ENCODE peak calls at places on chromosome 5, in eight cellular contexts. X is PC-3, H is neural progenitor cell, B is SK-N-SH, P is hepatocyte, Q is GM23338, V is HCT116, A is MM.1S. G is an unnamed sample. For H3K79me2, the result is how much of the 10 kb centered on the place peaks cover.

GRCh38 chr5:143119881-143120341 is 283.6 kb downstream of the NR3C1 start:
- DNase-seq in X (no peak), H (no peak), B (no peak), P (no peak), Q (no peak), V (no peak), A (peak), G (no peak)

GRCh38 chr5:101897914-101898313 is 398.2 kb downstream of the SLCO4C1 start:
- DNase-seq in X (no peak), H (peak), B (peak), P (no peak), Q (peak), V (no peak), A (peak), G (peak)

GRCh38 chr5:10689391-10690081 is 71.5 kb downstream of the DAP start:
- DNase-seq in X (peak), H (peak), B (peak), P (no peak), Q (peak), V (no peak), A (peak), G (peak)

GRCh38 chr5:57311251-57311650 is 137.4 kb downstream of the GPBP1 start:
- DNase-seq in X (no peak), H (no peak), B (no peak), P (no peak), Q (peak), V (no peak), A (no peak), G (no peak)

GRCh38 chr5:9059920-9060691 is 485.8 kb downstream of the SEMA5A start:
- DNase-seq in X (peak), H (no peak), B (no peak), P (peak), Q (no peak), V (no peak), A (no peak), G (no peak)

GRCh38 chr5:160379485-160379884 is 9.1 kb upstream of the C1QTNF2 start:
- DNase-seq in X (no peak), H (no peak), B (no peak), P (no peak), Q (no peak), V (no peak), A (peak), G (no peak)

GRCh38 chr5:28408186-28408585 is 1369.8 kb upstream of the CDH9 start:
- DNase-seq in X (peak), H (no peak), B (no peak), P (no peak), Q (no peak), V (no peak), A (no peak), G (no peak)

GRCh38 chr5:124738751-124739559 is 7.5 kb downstream of the ZNF608 start:
- DNase-seq in X (no peak), H (peak), B (peak), P (peak), Q (peak), V (no peak), A (no peak), G (peak)

GRCh38 chr5:101677961-101678360 is 618.1 kb downstream of the SLCO4C1 start:
- DNase-seq in X (no peak), H (peak), B (no peak), P (no peak), Q (peak), V (no peak), A (no peak), G (no peak)

GRCh38 chr5:113164016-113164415 is 187.4 kb downstream of the DCP2 start:
- DNase-seq in X (no peak), H (no peak), B (no peak), P (no peak), Q (no peak), V (no peak), A (no peak), G (no peak)

GRCh38 chr5:168660691-168661090 is 81.5 kb upstream of the PANK3 start:
- DNase-seq in X (no peak), H (no peak), B (no peak), P (no peak), Q (no peak), V (no peak), A (no peak), G (no peak)

GRCh38 chr5:176676361-176676824 is 29.1 kb downstream of the TSPAN17 start:
- DNase-seq in X (peak), H (no peak), B (no peak), P (no peak), Q (no peak), V (peak), A (no peak), G (peak)

GRCh38 chr5:14268236-14268701 is 125.1 kb downstream of the TRIO start:
- DNase-seq in X (peak), H (no peak), B (no peak), P (peak), Q (no peak), V (peak), A (no peak), G (no peak)

GRCh38 chr5:43514471-43514815 is 505 bp downstream of the C5orf34 start:
- DNase-seq in X (peak), H (no peak), B (peak), P (peak), Q (peak), V (no peak), A (no peak), G (no peak)

GRCh38 chr5:95969646-95970358 is 8.2 kb upstream of the ELL2 start:
- DNase-seq in X (no peak), H (no peak), B (no peak), P (no peak), Q (no peak), V (no peak), A (no peak), G (no peak)

GRCh38 chr5:115858396-115858795 is 16.7 kb downstream of the AP3S1 start:
- DNase-seq in X (no peak), H (no peak), B (no peak), P (no peak), Q (no peak), V (no peak), A (no peak), G (no peak)
- H3K79me2 ChIP-seq in X (under half), H (half or more), B (half or more), P (half or more), Q (half or more), V (half or more), A (under half), G (under half)

GRCh38 chr5:33592245-33592644 is 151.5 kb downstream of the TARS1 start:
- DNase-seq in X (no peak), H (no peak), B (no peak), P (no peak), Q (no peak), V (no peak), A (no peak), G (no peak)

GRCh38 chr5:33594006-33594405 is 153.2 kb downstream of the TARS1 start:
- DNase-seq in X (no peak), H (no peak), B (no peak), P (no peak), Q (no peak), V (no peak), A (no peak), G (no peak)

GRCh38 chr5:33595303-33595702 is 154.5 kb downstream of the TARS1 start:
- DNase-seq in X (no peak), H (peak), B (peak), P (no peak), Q (peak), V (no peak), A (no peak), G (no peak)
- TF ChIP-seq EZH2phosphoT487 in X (no peak), H (no peak), B (no peak), P (no peak), Q (no peak), V (no peak), A (no peak), G (no peak)

GRCh38 chr5:25094219-25094618 is 449.4 kb upstream of the CDH10 start:
- DNase-seq in X (no peak), H (no peak), B (no peak), P (no peak), Q (peak), V (no peak), A (no peak), G (no peak)
- H3K4me2 ChIP-seq in X (no peak), H (no peak), B (no peak), P (no peak), Q (no peak), V (no peak), A (peak), G (no peak)

GRCh38 chr5:180291943-180292831 is at the start of gene MAPK9:
- DNase-seq in X (peak), H (peak), B (peak), P (peak), Q (peak), V (peak), A (peak), G (peak)
- H3K79me2 ChIP-seq in X (under half), H (under half), B (half or more), P (under half), Q (under half), V (under half), A (under half), G (under half)

DNA sequence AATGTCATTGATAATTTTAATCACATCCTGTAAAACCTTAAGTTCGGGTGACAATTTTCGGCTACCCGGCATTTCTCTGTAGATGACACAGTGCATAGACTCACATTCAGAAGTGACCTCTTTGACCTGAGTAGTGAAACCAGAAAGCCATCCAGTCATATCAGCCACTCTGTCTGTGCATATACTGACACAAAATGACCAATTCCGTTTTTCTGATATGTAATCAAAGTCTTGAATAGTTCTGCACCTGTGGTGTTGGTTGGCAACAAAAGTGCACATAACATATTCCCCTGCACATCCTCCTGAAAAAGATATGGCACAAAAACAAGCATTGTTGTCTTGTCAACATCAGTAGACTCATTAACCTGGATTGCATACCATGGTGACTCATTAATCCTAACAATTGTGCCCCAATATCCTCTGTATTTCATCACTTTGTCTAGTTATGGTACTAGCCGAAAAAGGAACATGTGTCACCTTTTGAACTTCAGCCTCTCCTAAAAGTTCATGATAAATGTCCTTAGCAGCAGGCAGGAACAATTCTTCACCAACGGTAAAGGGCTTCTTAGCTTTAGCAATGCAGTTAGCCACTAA is 4.7 kb upstream of the HNRNPA0 start:
- DNase-seq in X (peak), H (no peak), B (no peak), P (no peak), Q (no peak), V (no peak), A (no peak), G (no peak)
- TF ChIP-seq EZH2phosphoT487 in X (no peak), H (no peak), B (no peak), P (no peak), Q (no peak), V (no peak), A (no peak), G (no peak)

DNA sequence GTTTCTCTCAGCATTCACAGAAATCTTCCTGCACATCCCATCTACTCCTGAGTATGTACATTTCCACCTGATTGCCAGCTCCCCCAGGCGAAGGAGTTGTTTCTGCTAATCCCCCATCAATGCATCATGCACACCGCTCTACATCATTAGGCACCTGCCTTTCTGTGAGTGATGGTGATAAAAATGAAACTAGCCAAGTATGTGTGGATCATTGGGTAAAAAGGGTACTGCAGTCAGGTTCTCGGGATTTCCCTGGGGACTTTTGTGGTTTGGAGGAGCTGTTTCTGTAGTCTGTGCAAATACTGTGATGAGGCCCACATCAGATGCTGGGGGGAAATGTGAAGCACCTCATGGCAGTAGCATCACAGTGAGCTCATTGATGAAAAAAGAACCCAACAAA is 30.4 kb downstream of the CAMK4 start:
- DNase-seq in X (no peak), H (no peak), B (no peak), P (no peak), Q (no peak), V (no peak), A (peak), G (peak)
- H3K4me2 ChIP-seq in X (no peak), H (no peak), B (no peak), P (no peak), Q (no peak), V (no peak), A (peak), G (peak)

GRCh38 chr5:2382776-2383677 is 368.4 kb downstream of the IRX2 start:
- DNase-seq in X (no peak), H (no peak), B (no peak), P (no peak), Q (no peak), V (no peak), A (no peak), G (no peak)

GRCh38 chr5:2381070-2381469 is 370.4 kb downstream of the IRX2 start:
- DNase-seq in X (no peak), H (no peak), B (no peak), P (no peak), Q (no peak), V (no peak), A (no peak), G (no peak)

GRCh38 chr5:2378976-2379375 is 372.5 kb downstream of the IRX2 start:
- DNase-seq in X (no peak), H (no peak), B (no peak), P (no peak), Q (no peak), V (no peak), A (no peak), G (no peak)

GRCh38 chr5:2383678-2384025 is 367.8 kb downstream of the IRX2 start:
- DNase-seq in X (no peak), H (no peak), B (no peak), P (no peak), Q (no peak), V (no peak), A (no peak), G (no peak)

DNA sequence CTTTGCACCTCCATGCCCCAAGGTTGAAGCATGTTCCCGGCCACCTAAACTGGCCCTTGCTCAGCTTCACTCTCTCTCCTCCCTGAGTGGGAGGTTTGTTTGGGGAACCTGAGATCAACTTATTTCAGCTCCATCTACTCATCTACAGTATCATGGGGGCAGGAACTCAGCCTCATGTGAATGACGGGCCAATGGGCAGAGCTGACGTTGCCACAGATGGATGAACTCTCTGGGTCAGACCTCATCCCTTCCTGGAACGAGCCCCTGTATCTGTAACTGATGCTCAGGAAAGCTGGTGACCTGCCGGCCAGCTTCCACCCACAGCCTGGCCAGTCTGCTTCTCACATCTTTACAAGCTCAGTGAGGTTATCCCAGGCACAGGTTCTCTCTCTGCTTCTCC is 369.6 kb downstream of the IRX2 start:
- DNase-seq in X (no peak), H (no peak), B (no peak), P (no peak), Q (no peak), V (no peak), A (no peak), G (no peak)
- H3K79me2 ChIP-seq in X (under half), H (under half), B (under half), P (under half), Q (under half), V (under half), A (under half), G (under half)